ENCODE peak calls at places on chromosomes 12 and 14, in six cellular contexts. Y is tibial nerve, K is endodermal cell, J is lower lobe of right lung, A is ovary, Q is SK-N-SH. G is an unnamed sample.
A peak's percentile ranks its signal among the peaks of the same experiment; 100 is the strongest.

GRCh38 chr12:46266382-46266791 is 2.5 kb downstream of the SLC38A1 start:
- DNase-seq in Y (no peak), K (no peak), J (no peak), A (no peak), Q (peak; percentile 41), G (no peak)

GRCh38 chr12:32108829-32109228 is 2.2 kb downstream of the BICD1 start:
- DNase-seq in Y (no peak), K (no peak), J (no peak), A (no peak), Q (no peak), G (no peak)

GRCh38 chr14:85178869-85179268 is 351.1 kb upstream of the FLRT2 start:
- DNase-seq in Y (no peak), K (no peak), J (no peak), A (no peak), Q (no peak), G (no peak)

GRCh38 chr12:82818276-82819035 is 131.8 kb downstream of the TMTC2 start:
- DNase-seq in Y (no peak), K (no peak), J (no peak), A (no peak), Q (no peak), G (no peak)

GRCh38 chr12:131986847-131987398 is 37.2 kb downstream of the EP400 start:
- DNase-seq in Y (no peak), K (peak; percentile 57), J (no peak), A (no peak), Q (no peak), G (no peak)

GRCh38 chr12:1474567-1475153 is 119.7 kb downstream of the FBXL14 start:
- DNase-seq in Y (no peak), K (peak; percentile 59), J (no peak), A (no peak), Q (peak; percentile 31), G (no peak)

GRCh38 chr12:120965534-120966091 is 12.7 kb upstream of the HNF1A start:
- DNase-seq in Y (no peak), K (peak; percentile 54), J (no peak), A (no peak), Q (no peak), G (no peak)

GRCh38 chr12:125188912-125189881 is 124.0 kb downstream of the AACS start:
- DNase-seq in Y (no peak), K (no peak), J (no peak), A (no peak), Q (no peak), G (no peak)

GRCh38 chr12:96236221-96236822 is 42.1 kb downstream of the ELK3 start:
- DNase-seq in Y (peak; percentile 39), K (no peak), J (no peak), A (no peak), Q (no peak), G (no peak)

GRCh38 chr12:96235497-96235826 is 41.3 kb downstream of the ELK3 start:
- DNase-seq in Y (no peak), K (peak; percentile 55), J (no peak), A (no peak), Q (no peak), G (no peak)

GRCh38 chr12:96237035-96237434 is 42.9 kb downstream of the ELK3 start:
- DNase-seq in Y (no peak), K (no peak), J (no peak), A (no peak), Q (no peak), G (no peak)

GRCh38 chr12:96238336-96239031 is 44.3 kb downstream of the ELK3 start:
- DNase-seq in Y (no peak), K (peak; percentile 42), J (no peak), A (no peak), Q (no peak), G (no peak)

DNA sequence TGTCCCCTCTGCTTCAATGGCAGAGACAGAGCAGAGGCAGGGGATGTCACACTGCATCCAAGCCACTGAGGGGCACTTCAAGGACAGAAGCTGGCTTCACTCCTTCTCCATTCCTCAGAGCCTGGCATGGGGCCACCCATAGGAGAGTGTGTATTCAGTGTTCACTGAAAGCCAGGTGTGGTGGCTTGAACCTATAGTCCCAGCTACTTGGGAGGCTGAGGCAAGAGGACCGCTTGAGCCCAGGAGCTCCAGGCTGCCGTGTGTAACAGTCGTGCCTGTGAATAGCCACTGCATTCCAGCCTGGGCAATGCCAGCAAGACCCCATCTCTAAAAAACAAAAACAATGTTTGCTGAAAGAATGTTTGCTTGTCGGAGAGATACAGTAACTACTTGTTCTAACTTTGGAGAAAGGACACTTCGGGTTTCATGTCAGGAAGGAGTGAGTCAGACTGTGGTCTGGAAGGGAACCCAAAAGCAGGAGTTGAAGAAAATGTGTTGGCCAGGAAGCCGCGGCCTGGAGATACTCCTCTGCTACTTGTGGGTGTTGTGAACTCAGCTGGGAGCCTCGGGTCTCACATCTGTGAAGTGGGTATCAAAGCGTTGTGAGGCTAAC is 43.4 kb downstream of the ELK3 start:
- DNase-seq in Y (peak; percentile 69), K (peak; percentile 46), J (no peak), A (peak; percentile 41), Q (no peak), G (no peak)
- H3K27ac ChIP-seq in Y (peak overlapping the region; percentile 81), K (no peak overlapping the region), J (peak overlapping the region; percentile 63), A (no peak overlapping the region), Q (peak overlapping the region; percentile 89), G (peak overlapping the region; percentile 71)

GRCh38 chr12:104462325-104462724 is 5.6 kb downstream of the CHST11 start:
- DNase-seq in Y (no peak), K (no peak), J (no peak), A (no peak), Q (no peak), G (no peak)

GRCh38 chr12:104460973-104461693 is 4.4 kb downstream of the CHST11 start:
- DNase-seq in Y (no peak), K (peak; percentile 47), J (no peak), A (no peak), Q (no peak), G (no peak)

GRCh38 chr12:104464899-104465298 is 8.2 kb downstream of the CHST11 start:
- DNase-seq in Y (no peak), K (no peak), J (no peak), A (no peak), Q (no peak), G (no peak)

GRCh38 chr12:104463371-104463770 is 6.6 kb downstream of the CHST11 start:
- DNase-seq in Y (no peak), K (no peak), J (no peak), A (no peak), Q (no peak), G (no peak)

DNA sequence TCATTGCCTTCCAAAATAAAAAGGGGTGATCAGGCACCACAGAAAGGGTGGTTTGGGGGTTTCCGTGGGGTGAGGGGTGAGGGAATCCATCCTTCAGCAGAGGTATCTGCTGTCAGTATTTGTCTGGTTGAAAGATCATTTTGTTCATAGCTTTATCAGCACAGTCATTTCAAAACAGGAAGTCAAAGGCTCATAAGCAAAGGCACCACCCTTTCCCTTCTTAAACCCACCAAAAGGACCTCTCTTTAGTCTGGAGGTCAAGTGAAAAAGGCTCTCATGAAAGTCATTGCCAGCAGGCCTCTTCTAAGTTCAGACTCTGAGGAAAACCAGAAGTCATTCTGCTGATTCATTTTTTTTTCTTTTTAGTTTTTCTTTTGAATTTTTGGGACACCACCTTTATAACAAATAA is 6.2 kb downstream of the CHST11 start:
- DNase-seq in Y (no peak), K (no peak), J (no peak), A (no peak), Q (no peak), G (no peak)
- H3K27ac ChIP-seq in Y (peak overlapping the region; percentile 37), K (no peak overlapping the region), J (peak overlapping the region; percentile 64), A (no peak overlapping the region), Q (no peak overlapping the region), G (peak overlapping the region; percentile 9)

GRCh38 chr14:88542857-88543795 is 11.7 kb downstream of the PTPN21 start:
- DNase-seq in Y (no peak), K (no peak), J (no peak), A (no peak), Q (no peak), G (no peak)

GRCh38 chr14:88547386-88547780 is 7.4 kb downstream of the PTPN21 start:
- DNase-seq in Y (no peak), K (no peak), J (no peak), A (no peak), Q (no peak), G (no peak)

GRCh38 chr14:88550078-88550477 is 4.7 kb downstream of the PTPN21 start:
- DNase-seq in Y (no peak), K (no peak), J (no peak), A (no peak), Q (no peak), G (no peak)

GRCh38 chr14:88545256-88545655 is 9.6 kb downstream of the PTPN21 start:
- DNase-seq in Y (no peak), K (no peak), J (no peak), A (no peak), Q (no peak), G (no peak)

DNA sequence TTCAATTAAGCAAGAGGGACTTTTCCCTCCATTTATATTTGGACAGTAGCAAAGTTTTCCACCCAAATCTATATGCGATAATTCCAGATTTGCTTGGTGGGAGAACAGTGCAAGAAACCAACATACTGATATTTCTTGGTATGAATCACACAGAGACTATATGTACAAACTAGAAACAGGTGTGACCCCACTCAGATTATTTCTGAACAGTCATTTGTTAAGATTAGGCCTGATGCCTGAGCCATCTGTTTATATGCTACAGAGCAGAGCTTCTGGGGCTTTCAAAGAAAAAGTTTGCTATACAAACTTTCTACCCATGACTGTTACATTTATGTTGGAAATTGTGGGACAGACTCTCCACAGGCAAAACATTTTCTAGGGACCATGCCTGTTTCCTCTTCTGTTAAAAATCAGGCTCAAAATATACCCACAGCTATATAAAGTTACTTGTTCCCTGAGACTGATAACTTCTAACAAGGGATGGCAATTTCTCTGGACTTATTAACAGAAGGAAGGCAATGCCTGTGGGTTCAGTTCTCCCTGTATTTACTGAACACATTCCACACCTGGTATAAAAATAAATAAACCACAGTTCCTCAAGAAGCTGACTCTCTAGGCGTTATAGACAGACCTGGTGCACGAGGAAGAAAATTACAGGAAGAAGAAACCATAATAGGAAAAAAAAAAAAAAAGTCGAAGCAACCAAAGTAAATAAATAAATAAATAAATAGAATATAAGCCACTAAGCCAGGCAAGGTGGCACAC is 8.0 kb downstream of the PTPN21 start:
- DNase-seq in Y (no peak), K (no peak), J (no peak), A (no peak), Q (no peak), G (no peak)
- H3K27ac ChIP-seq in Y (no peak overlapping the region), K (no peak overlapping the region), J (no peak overlapping the region), A (no peak overlapping the region), Q (no peak overlapping the region), G (no peak overlapping the region)

GRCh38 chr14:99274346-99275221 is 2.6 kb upstream of the BCL11B start:
- DNase-seq in Y (peak; percentile 22), K (peak; percentile 98), J (no peak), A (peak; percentile 68), Q (peak; percentile 65), G (no peak)

GRCh38 chr14:99275222-99275584 is 3.2 kb upstream of the BCL11B start:
- DNase-seq in Y (no peak), K (no peak), J (no peak), A (no peak), Q (no peak), G (no peak)

GRCh38 chr14:99272669-99273024 is 650 bp upstream of the BCL11B start:
- DNase-seq in Y (no peak), K (no peak), J (no peak), A (no peak), Q (no peak), G (no peak)

GRCh38 chr14:99273025-99273723 is 1.2 kb upstream of the BCL11B start:
- DNase-seq in Y (no peak), K (peak; percentile 94), J (no peak), A (no peak), Q (peak; percentile 43), G (no peak)

DNA sequence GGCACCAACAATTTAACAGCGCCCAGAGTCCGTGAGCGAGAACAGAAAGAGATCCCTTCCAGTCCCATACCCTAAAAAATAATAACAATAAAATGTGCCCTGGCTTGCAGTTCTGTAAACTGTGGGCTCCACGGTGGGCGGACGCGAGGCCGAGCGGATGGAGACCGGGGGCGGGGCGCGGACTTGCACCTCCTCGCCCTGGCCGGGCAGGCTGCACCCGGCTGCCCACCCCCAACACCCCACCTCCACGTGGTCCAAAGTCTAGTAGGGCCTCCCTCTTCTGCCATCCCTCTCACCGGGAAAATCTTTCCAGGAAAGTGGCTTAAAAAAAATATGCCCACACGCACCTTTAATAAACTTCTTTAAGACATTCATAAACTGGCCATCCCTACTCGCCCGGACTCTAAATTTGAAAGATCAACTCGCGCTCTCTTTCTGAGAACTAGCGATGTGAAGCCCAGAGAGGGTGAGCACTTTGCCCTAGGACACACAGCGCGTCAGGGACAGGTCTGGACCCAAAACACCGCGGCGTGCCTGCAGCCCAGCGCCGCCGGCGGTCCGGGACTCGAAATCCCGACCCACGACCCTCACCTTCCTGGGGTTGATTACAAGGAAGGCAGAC is 1.8 kb upstream of the BCL11B start:
- DNase-seq in Y (no peak), K (peak; percentile 66), J (no peak), A (no peak), Q (no peak), G (no peak)
- H3K27ac ChIP-seq in Y (no peak overlapping the region), K (no peak overlapping the region), J (no peak overlapping the region), A (no peak overlapping the region), Q (no peak overlapping the region), G (peak overlapping the region; percentile 43)

G was measured in vagina.